ENCODE peak calls at places on chromosomes 11 and 22, in seven cellular contexts. C is germinal center, Y is KBM-7, F is nucleus accumbens, P is iPS DF 19.7, D is suprapubic skin, L is coronary artery. S is an unnamed sample.
A peak's percentile ranks its signal among the peaks of the same experiment; 100 is the strongest.

GRCh38 chr11:8810331-8811301 is 100.4 kb upstream of the AKIP1 start:
- DNase-seq in D (peak; percentile 87), C (peak; percentile 18), F (peak; percentile 48), L (peak; percentile 85), P (no peak), Y (no peak), S (peak; percentile 16)

GRCh38 chr11:118164885-118165284 is 11.6 kb downstream of the SCN2B start:
- DNase-seq in L (no peak), Y (no peak), C (no peak), P (no peak), D (no peak), F (no peak), S (no peak)

GRCh38 chr22:49417833-49418232 is 409.8 kb downstream of the BRD1 start:
- DNase-seq in C (no peak), Y (no peak), P (no peak), F (no peak), L (peak; percentile 57), D (no peak), S (no peak)

GRCh38 chr11:74319139-74319538 is 7.7 kb upstream of the P4HA3 start:
- DNase-seq in P (no peak), C (no peak), F (no peak), L (no peak), Y (no peak), D (no peak), S (no peak)

GRCh38 chr11:57648791-57649735 is 649 bp downstream of the YPEL4 start:
- DNase-seq in L (no peak), D (no peak), C (no peak), F (no peak), P (no peak), Y (no peak), S (peak; percentile 53)

GRCh38 chr22:22755778-22756100 is 111.3 kb downstream of the GGTLC2 start:
- DNase-seq in D (no peak), L (peak; percentile 49), P (no peak), F (no peak), Y (no peak), C (no peak), S (no peak)

GRCh38 chr11:122703541-122704272 is 48.2 kb downstream of the UBASH3B start:
- DNase-seq in Y (no peak), P (no peak), F (no peak), L (no peak), D (no peak), C (no peak), S (no peak)

GRCh38 chr11:128468106-128468505 is 119.3 kb downstream of the ETS1 start:
- DNase-seq in L (no peak), C (no peak), F (no peak), Y (no peak), P (no peak), D (no peak), S (no peak)

GRCh38 chr11:803770-804598 is 1.0 kb downstream of the PIDD1 start:
- DNase-seq in D (no peak), C (no peak), F (no peak), Y (peak; percentile 47), P (no peak), L (no peak), S (no peak)

GRCh38 chr22:43273902-43274484 is 69.2 kb downstream of the SCUBE1 start:
- DNase-seq in Y (peak; percentile 73), C (peak; percentile 60), L (no peak), D (no peak), F (no peak), P (no peak), S (peak; percentile 68)

GRCh38 chr22:38296372-38296771 is 20.9 kb downstream of the CSNK1E start:
- DNase-seq in C (no peak), Y (no peak), L (no peak), F (no peak), P (no peak), D (no peak), S (no peak)

GRCh38 chr11:111977141-111978027 is 40.2 kb downstream of the DIXDC1 start:
- DNase-seq in Y (no peak), F (peak; percentile 44), P (no peak), C (peak; percentile 46), D (peak; percentile 87), L (peak; percentile 91), S (no peak)

GRCh38 chr11:127000991-127001390 is 421 bp upstream of the KIRREL3 start:
- DNase-seq in P (no peak), C (no peak), L (no peak), F (no peak), D (no peak), Y (no peak), S (no peak)